ENCODE peak calls at places on chromosome 15, in four cellular contexts. N, Y, Z and V are unnamed samples.

GRCh38 chr15:38217181-38217580 is 35.5 kb upstream of the SPRED1 start:
- DNase-seq in N (no peak), Y (no peak), Z (no peak), V (no peak)

GRCh38 chr15:39235084-39235795 is 345.6 kb upstream of the THBS1 start:
- DNase-seq in N (no peak), Y (no peak), Z (no peak), V (no peak)

GRCh38 chr15:41870689-41871081 is 23.2 kb downstream of the SPTBN5 start:
- DNase-seq in N (no peak), Y (no peak), Z (no peak), V (no peak)

GRCh38 chr15:61169904-61170695 is 59.0 kb downstream of the RORA start:
- DNase-seq in N (peak), Y (no peak), Z (no peak), V (no peak)

GRCh38 chr15:70193734-70194133 is 96.0 kb upstream of the TLE3 start:
- DNase-seq in N (no peak), Y (no peak), Z (no peak), V (no peak)

GRCh38 chr15:79678032-79678701 is 218.6 kb downstream of the MTHFS start:
- DNase-seq in N (no peak), Y (no peak), Z (no peak), V (no peak)

GRCh38 chr15:86247249-86247955 is 167.7 kb downstream of the AGBL1 start:
- DNase-seq in N (no peak), Y (no peak), Z (no peak), V (no peak)

GRCh38 chr15:88262064-88262463 is 5.5 kb upstream of the NTRK3 start:
- DNase-seq in N (no peak), Y (no peak), Z (no peak), V (no peak)

GRCh38 chr15:37262922-37263608 is 162.7 kb upstream of the MEIS2 start:
- DNase-seq in N (no peak), Y (no peak), Z (no peak), V (no peak)

GRCh38 chr15:31439328-31439727 is 112.7 kb downstream of the KLF13 start:
- DNase-seq in N (no peak), Y (peak), Z (peak), V (no peak)

GRCh38 chr15:41559489-41560177 is 621 bp downstream of the TYRO3 start:
- DNase-seq in N (no peak), Y (peak), Z (no peak), V (no peak)

GRCh38 chr15:88288206-88288605 is 31.7 kb upstream of the NTRK3 start:
- DNase-seq in N (no peak), Y (no peak), Z (no peak), V (no peak)

GRCh38 chr15:91316123-91316522 is 216.1 kb downstream of the SV2B start:
- DNase-seq in N (no peak), Y (no peak), Z (no peak), V (no peak)

GRCh38 chr15:76961277-76962010 is 29.9 kb downstream of the RCN2 start:
- DNase-seq in N (no peak), Y (no peak), Z (no peak), V (no peak)

GRCh38 chr15:58465866-58466517 is 34.2 kb downstream of the LIPC start:
- DNase-seq in N (no peak), Y (no peak), Z (no peak), V (no peak)

GRCh38 chr15:87959658-87960057 is 296.9 kb downstream of the NTRK3 start:
- DNase-seq in N (no peak), Y (no peak), Z (no peak), V (no peak)

GRCh38 chr15:73482184-73482583 is 39.2 kb downstream of the REC114 start:
- DNase-seq in N (no peak), Y (no peak), Z (no peak), V (no peak)

GRCh38 chr15:70025413-70026296 is 72.1 kb downstream of the TLE3 start:
- DNase-seq in N (no peak), Y (no peak), Z (no peak), V (no peak)

GRCh38 chr15:86231864-86232801 is 152.5 kb downstream of the AGBL1 start:
- DNase-seq in N (no peak), Y (peak), Z (peak), V (peak)

GRCh38 chr15:75065851-75066509 is 42.6 kb downstream of the PPCDC start:
- DNase-seq in N (no peak), Y (peak), Z (peak), V (no peak)

GRCh38 chr15:75062706-75063105 is 39.3 kb downstream of the PPCDC start:
- DNase-seq in N (no peak), Y (no peak), Z (no peak), V (no peak)

GRCh38 chr15:75065467-75065850 is 42.1 kb downstream of the PPCDC start:
- DNase-seq in N (no peak), Y (no peak), Z (peak), V (no peak)

GRCh38 chr15:75063338-75063737 is 39.9 kb downstream of the PPCDC start:
- DNase-seq in N (no peak), Y (no peak), Z (no peak), V (no peak)

GRCh38 chr15:75063889-75064288 is 40.5 kb downstream of the PPCDC start:
- DNase-seq in N (no peak), Y (no peak), Z (no peak), V (no peak)
- TF ChIP-seq SP1 in N (no peak), Y (no peak), Z (no peak), V (no peak)

DNA sequence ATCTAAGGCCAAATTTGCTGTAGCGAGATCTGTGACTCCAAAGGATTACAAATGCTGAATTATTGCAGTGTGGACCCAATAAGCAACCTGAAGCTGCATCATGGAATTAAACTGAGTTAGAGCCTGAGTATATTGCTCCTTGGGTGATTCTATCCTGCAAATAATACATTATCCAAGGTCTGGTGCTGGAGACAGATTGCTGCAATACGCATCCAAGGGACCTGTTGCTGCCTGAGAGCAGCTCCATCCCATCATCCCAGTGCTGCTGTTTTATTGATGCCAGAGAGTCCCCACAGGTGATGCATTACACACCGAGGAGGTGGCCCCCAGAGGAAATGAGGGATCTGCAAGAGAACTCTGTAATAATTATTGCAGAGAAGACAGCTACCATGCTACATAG is 31.6 kb upstream of the PCSK6 start:
- DNase-seq in N (no peak), Y (no peak), Z (no peak), V (no peak)
- TF ChIP-seq TARDBP in N (no peak), Y (no peak), Z (no peak), V (no peak)

DNA sequence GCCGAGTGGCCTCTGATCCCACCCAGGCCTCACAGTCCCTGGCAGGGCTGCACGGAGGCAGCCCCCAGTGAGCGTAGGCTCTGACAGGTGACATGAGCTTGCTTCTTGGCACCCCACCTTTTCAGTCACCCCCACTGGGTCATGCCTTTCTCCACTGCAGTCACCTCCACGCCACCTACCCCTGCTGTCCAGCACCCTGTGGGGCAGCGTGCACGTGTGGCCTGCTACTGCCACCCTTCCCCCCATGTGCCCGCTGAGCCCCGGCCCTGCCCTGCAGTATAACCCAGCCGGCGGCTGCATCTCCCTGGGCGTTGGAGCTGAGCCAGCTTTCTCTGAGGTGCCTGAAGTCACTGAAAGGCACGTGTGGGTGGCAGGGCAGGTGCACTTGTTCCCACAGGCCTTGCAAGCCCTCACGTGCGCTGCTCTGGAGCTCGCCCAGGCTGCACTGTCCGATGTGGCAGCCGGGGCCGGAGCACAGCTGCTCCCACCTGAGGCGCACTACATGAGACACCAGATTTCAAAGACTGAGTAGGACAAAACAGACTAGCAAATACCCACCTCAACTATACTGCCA is 65.6 kb downstream of the NIPA2 start:
- DNase-seq in N (no peak), Y (no peak), Z (no peak), V (no peak)
- TF ChIP-seq SP1 in N (no peak), Y (no peak), Z (no peak), V (no peak)

GRCh38 chr15:49145651-49146609 is 9.5 kb downstream of the COPS2 start:
- DNase-seq in N (no peak), Y (no peak), Z (peak), V (peak)
- TF ChIP-seq TARDBP in N (no peak), Y (no peak), Z (no peak), V (no peak)

DNA sequence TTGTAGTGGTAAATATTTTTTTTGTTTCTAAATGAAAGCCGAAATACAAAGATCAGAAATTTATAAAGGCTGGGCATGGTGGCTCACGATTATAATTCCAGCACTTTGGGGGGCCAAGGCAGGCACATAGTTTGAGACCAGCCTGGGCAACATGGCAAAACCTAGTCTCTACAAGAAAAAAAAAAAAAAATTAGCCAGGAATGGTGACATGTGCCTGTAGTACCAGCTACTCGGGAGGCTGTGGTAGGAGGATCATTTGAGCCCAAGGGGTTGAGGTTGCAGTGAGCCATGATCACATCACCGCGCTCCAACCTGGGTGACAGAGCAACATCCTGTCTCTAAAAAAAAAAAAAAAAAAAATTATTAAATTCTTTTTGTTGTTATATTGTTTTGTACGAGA is 6.9 kb downstream of the DENND4A start:
- DNase-seq in N (no peak), Y (no peak), Z (no peak), V (no peak)
- TF ChIP-seq SP1 in N (no peak), Y (no peak), Z (no peak), V (no peak)